ENCODE peak calls at places on chromosomes 13 and 19, in six cellular contexts. T is mammary epithelial cell, M is fibroblast of lung, U is ovary, W is skeletal muscle cell, V is heart right ventricle. A is an unnamed sample.

GRCh38 chr13:31121327-31122140 is 40.2 kb downstream of the HSPH1 start:
- DNase-seq in T (no peak), M (peak), U (no peak), W (no peak), V (no peak), A (no peak)

GRCh38 chr13:90105881-90106496 is 1241.5 kb upstream of the MIR17HG start:
- DNase-seq in T (no peak), M (peak), U (no peak), W (peak), V (no peak), A (no peak)

GRCh38 chr13:64697226-64697625 is 2532.9 kb downstream of the PCDH9 start:
- DNase-seq in T (no peak), M (peak), U (no peak), W (no peak), V (no peak), A (no peak)

GRCh38 chr13:46142692-46143238 is 37.9 kb upstream of the CPB2 start:
- DNase-seq in T (no peak), M (no peak), U (no peak), W (no peak), V (no peak), A (no peak)

GRCh38 chr13:113749956-113750355 is 9.1 kb upstream of the TMEM255B start:
- DNase-seq in T (no peak), M (no peak), U (no peak), W (no peak), V (no peak), A (no peak)

GRCh38 chr19:53868091-53868891 is 608 bp downstream of the MYADM start:
- DNase-seq in T (peak), M (peak), U (peak), W (no peak), V (peak), A (peak)

GRCh38 chr19:1248454-1249297 is at the start of gene MIDN:
- DNase-seq in T (peak), M (peak), U (peak), W (peak), V (peak), A (peak)

GRCh38 chr19:31351212-31352193 is 2.3 kb upstream of the TSHZ3 start:
- DNase-seq in T (peak), M (peak), U (peak), W (no peak), V (peak), A (peak)

GRCh38 chr19:2246801-2247361 is 2.2 kb upstream of the AMH start:
- DNase-seq in T (no peak), M (peak), U (no peak), W (no peak), V (peak), A (peak)

GRCh38 chr13:39347926-39348901 is 254.8 kb downstream of the LHFPL6 start:
- DNase-seq in T (no peak), M (no peak), U (no peak), W (no peak), V (peak), A (no peak)

GRCh38 chr19:6667114-6667627 is 2.8 kb downstream of the TNFSF14 start:
- DNase-seq in T (no peak), M (no peak), U (no peak), W (no peak), V (no peak), A (no peak)

GRCh38 chr19:48685583-48685982 is 10.2 kb upstream of the FUT2 start:
- DNase-seq in T (peak), M (no peak), U (no peak), W (no peak), V (no peak), A (no peak)

GRCh38 chr13:40974460-40975407 is 44.4 kb downstream of the ELF1 start:
- DNase-seq in T (peak), M (peak), U (no peak), W (no peak), V (no peak), A (peak)

GRCh38 chr19:43807651-43808050 is 5.4 kb upstream of the LYPD5 start:
- DNase-seq in T (no peak), M (no peak), U (no peak), W (no peak), V (no peak), A (no peak)

GRCh38 chr19:3852614-3853254 is 16.1 kb downstream of the ZFR2 start:
- DNase-seq in T (peak), M (peak), U (no peak), W (peak), V (no peak), A (no peak)

GRCh38 chr19:34926685-34927375 is at the start of gene ZNF30:
- DNase-seq in T (peak), M (peak), U (peak), W (peak), V (peak), A (peak)

GRCh38 chr19:15248648-15249559 is 16.7 kb upstream of the EPHX3 start:
- DNase-seq in T (peak), M (peak), U (peak), W (peak), V (peak), A (no peak)

GRCh38 chr13:86446311-86446710 is 647.1 kb upstream of the SLITRK6 start:
- DNase-seq in T (no peak), M (peak), U (no peak), W (peak), V (no peak), A (no peak)

DNA sequence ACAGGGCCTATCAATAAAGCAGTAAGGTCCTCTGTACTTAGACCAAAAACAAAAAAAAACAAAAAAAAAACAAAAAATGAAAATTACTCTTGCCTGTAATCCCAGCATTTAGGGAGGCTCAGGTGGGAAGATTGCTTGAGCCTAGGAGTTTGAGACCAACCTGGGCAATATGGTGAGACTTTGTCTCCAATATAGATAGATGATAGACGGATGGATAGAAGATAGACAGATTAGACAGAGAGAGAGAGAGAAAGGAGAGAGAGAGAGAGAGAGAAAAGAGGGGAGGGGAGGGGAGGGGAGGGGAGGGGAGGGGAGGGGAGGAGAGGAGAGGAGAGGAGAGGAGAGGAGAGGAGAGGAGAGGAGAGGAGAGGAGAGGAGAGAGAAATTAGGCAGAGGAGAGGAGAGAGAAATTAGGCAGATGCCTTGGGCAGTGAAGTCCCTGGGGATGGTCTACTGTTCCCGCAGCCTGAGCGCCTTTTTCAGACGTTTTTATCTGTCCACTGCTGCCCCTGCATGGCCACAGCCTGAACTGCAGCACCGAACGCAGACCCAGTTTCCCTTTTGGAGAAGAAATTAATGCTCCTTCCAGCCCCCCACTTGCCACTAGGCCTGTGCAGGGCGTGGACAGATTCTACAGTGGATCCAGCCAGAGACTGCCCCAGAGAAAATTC is 9.8 kb upstream of the ZNF627 start:
- DNase-seq in T (peak), M (peak), U (peak), W (peak), V (peak), A (peak)
- H3K4me3 ChIP-seq in T (no peak), M (no peak), U (no peak), W (no peak), V (no peak), A (no peak)

GRCh38 chr13:49472186-49472585 is 23.6 kb upstream of the PHF11 start:
- DNase-seq in T (no peak), M (no peak), U (no peak), W (no peak), V (no peak), A (no peak)

GRCh38 chr13:49464621-49465325 is 20.7 kb downstream of the SETDB2 start:
- DNase-seq in T (no peak), M (peak), U (no peak), W (no peak), V (no peak), A (no peak)

GRCh38 chr13:49466240-49466914 is 22.3 kb downstream of the SETDB2 start:
- DNase-seq in T (no peak), M (no peak), U (no peak), W (no peak), V (no peak), A (no peak)
- H3K4me3 ChIP-seq in T (no peak), M (no peak), U (no peak), W (no peak), V (no peak), A (no peak)

GRCh38 chr13:80399340-80400163 is 58.6 kb upstream of the SPRY2 start:
- DNase-seq in T (peak), M (no peak), U (no peak), W (no peak), V (no peak), A (no peak)
- H3K4me3 ChIP-seq in T (no peak), M (no peak), U (no peak), W (no peak), V (no peak), A (no peak)

GRCh38 chr19:51098366-51099069 is 9.7 kb downstream of the CTU1 start:
- DNase-seq in T (no peak), M (peak), U (peak), W (no peak), V (peak), A (no peak)
- H3K4me3 ChIP-seq in T (no peak), M (no peak), U (no peak), W (no peak), V (peak), A (no peak)